ENCODE peak calls at places on chromosomes 16 and 17, in seven cellular contexts. I is Peyer's patch, Y is A549, K is keratinocyte, Z is SK-N-SH, V is thoracic aorta, M is lower lobe of right lung. X is an unnamed sample.

GRCh38 chr17:61522088-61522487 is 68.9 kb downstream of the NACA2 start:
- DNase-seq in I (no peak), Y (no peak), K (no peak), Z (no peak), V (no peak), M (no peak), X (no peak)

GRCh38 chr16:10937068-10937859 is 5.0 kb downstream of the DEXI start:
- DNase-seq in I (no peak), Y (no peak), K (no peak), Z (no peak), V (no peak), M (no peak), X (no peak)

GRCh38 chr16:5885521-5885920 is 787.9 kb upstream of the EEF2KMT start:
- DNase-seq in I (no peak), Y (no peak), K (no peak), Z (no peak), V (no peak), M (no peak), X (no peak)

GRCh38 chr16:19137201-19137601 is 23.4 kb downstream of the ITPRIPL2 start:
- DNase-seq in I (no peak), Y (no peak), K (no peak), Z (no peak), V (no peak), M (no peak), X (no peak)

GRCh38 chr17:47145351-47145750 is 43.7 kb downstream of the CDC27 start:
- DNase-seq in I (no peak), Y (no peak), K (no peak), Z (no peak), V (no peak), M (no peak), X (no peak)

GRCh38 chr17:39606434-39607056 is 1.2 kb downstream of the NEUROD2 start:
- DNase-seq in I (no peak), Y (peak; percentile 59), K (no peak), Z (no peak), V (no peak), M (no peak), X (no peak)

GRCh38 chr16:855471-855870 is 54.9 kb upstream of the GNG13 start:
- DNase-seq in I (no peak), Y (no peak), K (no peak), Z (no peak), V (no peak), M (no peak), X (no peak)

GRCh38 chr16:77212736-77213541 is 13.7 kb downstream of the SYCE1L start:
- DNase-seq in I (peak; percentile 84), Y (peak; percentile 73), K (no peak), Z (peak; percentile 89), V (no peak), M (peak; percentile 80), X (peak; percentile 75)

GRCh38 chr16:84848991-84849634 is 29.3 kb downstream of the CRISPLD2 start:
- DNase-seq in I (no peak), Y (no peak), K (no peak), Z (no peak), V (no peak), M (no peak), X (no peak)

GRCh38 chr17:49834118-49834743 is 13.6 kb downstream of the TAC4 start:
- DNase-seq in I (no peak), Y (no peak), K (no peak), Z (no peak), V (no peak), M (no peak), X (no peak)

GRCh38 chr17:52158450-52159042 is at the start of gene CA10:
- DNase-seq in I (no peak), Y (no peak), K (no peak), Z (peak; percentile 80), V (no peak), M (no peak), X (no peak)

GRCh38 chr17:62723842-62724241 is 84.3 kb downstream of the MARCHF10 start:
- DNase-seq in I (peak; percentile 14), Y (no peak), K (no peak), Z (no peak), V (no peak), M (no peak), X (no peak)

GRCh38 chr17:14282700-14283099 is 18.2 kb upstream of the HS3ST3B1 start:
- DNase-seq in I (no peak), Y (no peak), K (no peak), Z (no peak), V (no peak), M (no peak), X (no peak)

GRCh38 chr17:7833011-7833794 is 814 bp upstream of the KDM6B start:
- DNase-seq in I (no peak), Y (no peak), K (no peak), Z (no peak), V (no peak), M (no peak), X (no peak)
- H3K27ac ChIP-seq in I (peak overlapping the region; percentile 88), Y (peak overlapping the region; percentile 76), K (peak overlapping the region; percentile 95), Z (peak overlapping the region; percentile 99), V (peak overlapping the region; percentile 95), M (peak overlapping the region; percentile 99), X (peak overlapping the region; percentile 99)

GRCh38 chr17:7559307-7560171 is 989 bp downstream of the TNFSF13 start:
- DNase-seq in I (peak; percentile 66), Y (no peak), K (no peak), Z (no peak), V (no peak), M (peak; percentile 75), X (peak; percentile 74)
- H3K4me1 ChIP-seq in I (peaks cover 65% of the 10 kb centered on the region), Y (peaks cover 45% of the 10 kb centered on the region), K (peaks cover 42% of the 10 kb centered on the region), Z (peaks cover 54% of the 10 kb centered on the region), V (peaks cover 36% of the 10 kb centered on the region), M (peaks cover 72% of the 10 kb centered on the region), X (peaks cover 62% of the 10 kb centered on the region)

GRCh38 chr17:80889231-80889896 is 102.3 kb upstream of the CHMP6 start:
- DNase-seq in I (no peak), Y (no peak), K (no peak), Z (no peak), V (no peak), M (peak; percentile 27), X (no peak)

GRCh38 chr17:80888276-80889160 is 103.1 kb upstream of the CHMP6 start:
- DNase-seq in I (no peak), Y (no peak), K (no peak), Z (no peak), V (no peak), M (peak; percentile 25), X (no peak)

GRCh38 chr17:80891096-80892018 is 100.3 kb upstream of the CHMP6 start:
- DNase-seq in I (peak; percentile 78), Y (peak; percentile 64), K (peak; percentile 86), Z (no peak), V (peak; percentile 43), M (peak; percentile 45), X (peak; percentile 22)

GRCh38 chr17:80890551-80890930 is 101.1 kb upstream of the CHMP6 start:
- DNase-seq in I (no peak), Y (no peak), K (no peak), Z (no peak), V (no peak), M (peak; percentile 34), X (no peak)

DNA sequence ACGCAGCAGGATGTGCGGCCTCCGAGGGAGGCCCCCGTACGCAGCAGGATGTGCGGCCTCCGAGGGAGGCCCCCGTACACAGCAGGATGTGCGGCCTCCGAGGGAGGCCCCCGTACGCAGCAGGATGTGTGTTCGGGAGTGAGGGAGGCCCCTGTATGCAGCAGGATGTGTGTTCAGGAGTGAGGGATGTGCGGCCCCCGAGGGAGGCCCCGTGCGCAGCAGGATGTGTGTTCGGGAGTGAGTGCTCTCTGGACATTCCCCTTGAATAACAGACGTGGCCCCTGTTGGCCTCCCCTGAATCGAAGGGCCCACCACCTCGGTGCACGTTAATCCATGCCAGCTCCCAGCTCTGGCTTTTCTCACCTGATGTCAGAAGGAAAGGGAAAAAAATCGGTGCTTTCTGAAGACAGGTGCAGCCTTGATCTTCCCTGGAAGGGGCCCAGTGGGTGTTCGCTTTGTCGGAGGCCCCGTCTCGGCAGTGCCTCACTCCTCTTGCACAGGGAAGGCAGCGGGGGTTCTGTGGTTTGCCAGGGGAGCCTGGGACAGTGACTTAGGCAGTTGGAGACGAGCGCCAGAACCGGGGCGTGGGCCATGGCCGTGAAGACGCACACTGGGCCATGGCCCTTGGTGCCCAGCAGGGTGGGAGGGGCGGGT is 101.6 kb upstream of the CHMP6 start:
- DNase-seq in I (no peak), Y (no peak), K (no peak), Z (no peak), V (no peak), M (peak; percentile 28), X (no peak)
- H3K27ac ChIP-seq in I (peak overlapping the region; percentile 32), Y (no peak overlapping the region), K (no peak overlapping the region), Z (peak overlapping the region; percentile 87), V (no peak overlapping the region), M (no peak overlapping the region), X (no peak overlapping the region)

GRCh38 chr16:4514606-4515005 is 24.0 kb downstream of the CDIP1 start:
- DNase-seq in I (no peak), Y (no peak), K (no peak), Z (no peak), V (no peak), M (no peak), X (no peak)
- H3K4me1 ChIP-seq in I (peaks cover 40% of the 10 kb centered on the region), Y (no peaks in the 10 kb centered on the region), K (no peaks in the 10 kb centered on the region), Z (no peaks in the 10 kb centered on the region), V (peaks cover 22% of the 10 kb centered on the region), M (peaks cover 49% of the 10 kb centered on the region), X (peaks cover 26% of the 10 kb centered on the region)

DNA sequence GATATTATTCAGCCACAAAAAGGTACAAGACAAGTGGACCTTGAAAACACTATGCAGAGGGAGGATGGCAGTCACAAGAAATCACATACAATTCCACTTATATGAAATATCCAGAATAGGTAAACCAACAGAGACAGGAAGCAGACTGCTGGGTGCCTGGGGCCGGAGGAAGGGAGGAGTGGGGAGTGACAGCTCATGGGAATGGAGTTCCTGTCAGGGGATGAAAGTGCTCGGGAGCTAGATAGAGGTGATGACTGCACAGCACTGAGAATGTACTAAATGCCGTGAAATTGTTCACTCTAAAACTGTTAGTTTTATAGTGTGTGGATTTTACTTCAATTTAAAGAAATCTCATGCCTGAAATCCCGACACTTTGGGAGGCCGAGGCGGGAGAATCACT is 74.2 kb upstream of the MED9 start:
- DNase-seq in I (no peak), Y (no peak), K (no peak), Z (no peak), V (no peak), M (no peak), X (no peak)
- H3K27ac ChIP-seq in I (no peak overlapping the region), Y (no peak overlapping the region), K (no peak overlapping the region), Z (no peak overlapping the region), V (no peak overlapping the region), M (no peak overlapping the region), X (no peak overlapping the region)

DNA sequence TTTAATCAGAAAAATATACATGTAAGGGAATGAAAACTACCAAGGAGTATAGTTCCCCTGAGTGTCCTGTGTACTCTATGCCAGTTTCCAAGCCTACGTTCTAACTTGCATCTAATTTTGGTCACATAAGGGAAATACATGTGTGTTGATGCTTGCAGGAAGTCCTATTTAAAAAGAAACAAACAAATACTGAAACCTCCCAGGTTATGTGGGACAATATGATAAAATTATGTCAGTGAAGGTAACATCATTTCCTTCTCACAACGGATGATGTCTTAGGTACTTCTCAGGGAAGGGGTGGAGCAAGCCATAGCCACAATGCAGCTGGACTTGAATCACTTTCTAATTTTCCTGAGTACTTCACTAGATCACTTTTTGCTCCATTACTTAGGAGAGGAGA is 115.9 kb downstream of the ZFHX3 start:
- DNase-seq in I (no peak), Y (no peak), K (no peak), Z (no peak), V (no peak), M (no peak), X (no peak)
- H3K4me1 ChIP-seq in I (no peaks in the 10 kb centered on the region), Y (peaks cover 42% of the 10 kb centered on the region), K (peaks cover 7% of the 10 kb centered on the region), Z (peaks cover 20% of the 10 kb centered on the region), V (peaks cover 26% of the 10 kb centered on the region), M (peaks cover 58% of the 10 kb centered on the region), X (no peaks in the 10 kb centered on the region)

X was measured in transverse colon.